ENCODE peak calls at places on chromosomes 2 and 18, in eight cellular contexts. G, R, P, H, F, O, N and A are unnamed samples.

GRCh38 chr18:56314396-56314795 is 324.0 kb downstream of the TXNL1 start:
- DNase-seq in G (no peak), R (no peak), P (no peak), H (no peak), F (no peak), O (peak; percentile 18), N (peak; percentile 36), A (peak; percentile 9)

GRCh38 chr18:32373995-32374394 is 96.7 kb downstream of the GAREM1 start:
- DNase-seq in G (no peak), R (peak; percentile 34), P (no peak), H (peak; percentile 53), F (peak; percentile 78), O (peak; percentile 52), N (peak; percentile 40), A (peak; percentile 63)

GRCh38 chr2:231575612-231576256 is 16.9 kb upstream of the TEX44 start:
- DNase-seq in G (no peak), R (no peak), P (no peak), H (no peak), F (no peak), O (no peak), N (no peak), A (no peak)

GRCh38 chr18:2893056-2893455 is 46.2 kb downstream of the EMILIN2 start:
- DNase-seq in G (no peak), R (no peak), P (no peak), H (no peak), F (no peak), O (no peak), N (no peak), A (no peak)

GRCh38 chr2:9087151-9087681 is 83.7 kb upstream of the MBOAT2 start:
- DNase-seq in G (no peak), R (no peak), P (no peak), H (no peak), F (no peak), O (peak; percentile 36), N (peak; percentile 34), A (peak; percentile 57)

GRCh38 chr2:72145658-72146329 is 1.9 kb downstream of the CYP26B1 start:
- DNase-seq in G (no peak), R (no peak), P (peak; percentile 34), H (no peak), F (no peak), O (no peak), N (peak; percentile 42), A (no peak)

GRCh38 chr2:60553992-60554648 is 666 bp upstream of the BCL11A start:
- DNase-seq in G (peak; percentile 61), R (peak; percentile 45), P (peak; percentile 80), H (no peak), F (no peak), O (no peak), N (peak; percentile 54), A (peak; percentile 35)

GRCh38 chr18:45107425-45107824 is 426.7 kb downstream of the SETBP1 start:
- DNase-seq in G (no peak), R (peak; percentile 62), P (no peak), H (no peak), F (no peak), O (peak; percentile 6), N (peak; percentile 95), A (peak; percentile 86)

GRCh38 chr2:37332560-37332959 is 7.9 kb upstream of the PRKD3 start:
- DNase-seq in G (no peak), R (no peak), P (no peak), H (no peak), F (no peak), O (no peak), N (no peak), A (no peak)

GRCh38 chr2:181189932-181190331 is 209.5 kb downstream of the UBE2E3 start:
- DNase-seq in G (no peak), R (peak; percentile 50), P (no peak), H (no peak), F (no peak), O (no peak), N (no peak), A (no peak)

GRCh38 chr2:112486895-112487294 is 4.9 kb downstream of the TTL start:
- DNase-seq in G (no peak), R (no peak), P (no peak), H (no peak), F (no peak), O (no peak), N (no peak), A (no peak)

GRCh38 chr18:54843302-54843701 is 15.0 kb downstream of the RAB27B start:
- DNase-seq in G (no peak), R (no peak), P (no peak), H (no peak), F (no peak), O (peak; percentile 31), N (peak; percentile 52), A (peak; percentile 12)

GRCh38 chr2:226208726-226209125 is 590.9 kb downstream of the IRS1 start:
- DNase-seq in G (no peak), R (peak; percentile 73), P (no peak), H (no peak), F (no peak), O (peak; percentile 68), N (peak; percentile 48), A (peak; percentile 59)
- H2AFZ ChIP-seq in G (no peak overlapping the region), R (peak overlapping the region; percentile 47), P (no peak overlapping the region), H (no peak overlapping the region), F (no peak overlapping the region), O (peak overlapping the region; percentile 35), N (peak overlapping the region; percentile 39), A (peak overlapping the region; percentile 8)

DNA sequence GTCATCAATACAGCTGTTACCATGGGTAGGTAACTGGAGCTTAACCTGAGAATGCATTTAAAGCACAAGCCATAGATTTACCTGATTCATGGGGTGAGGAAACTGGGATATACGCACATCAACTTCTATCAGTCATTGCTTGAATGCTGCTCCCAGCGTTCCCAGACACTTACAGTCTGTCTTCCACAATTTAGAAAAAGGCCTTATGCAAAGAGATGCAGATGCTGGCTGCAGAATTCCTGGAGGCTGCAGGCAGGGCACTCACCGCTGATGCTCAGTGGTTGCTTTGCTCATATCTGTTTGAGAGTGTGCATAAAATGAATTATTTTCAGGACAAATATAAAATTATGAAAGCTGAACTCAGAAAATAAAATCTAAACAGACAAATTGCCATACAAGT is 950.7 kb upstream of the PIK3C3 start:
- DNase-seq in G (no peak), R (no peak), P (peak; percentile 29), H (no peak), F (no peak), O (no peak), N (no peak), A (no peak)
- H2AFZ ChIP-seq in G (no peak overlapping the region), R (no peak overlapping the region), P (no peak overlapping the region), H (no peak overlapping the region), F (no peak overlapping the region), O (peak overlapping the region; percentile 68), N (no peak overlapping the region), A (no peak overlapping the region)

GRCh38 chr2:143398701-143399260 is 269.6 kb downstream of the ARHGAP15 start:
- DNase-seq in G (no peak), R (no peak), P (no peak), H (no peak), F (no peak), O (no peak), N (no peak), A (peak; percentile 11)

GRCh38 chr2:143392358-143392757 is 263.1 kb downstream of the ARHGAP15 start:
- DNase-seq in G (no peak), R (no peak), P (no peak), H (no peak), F (no peak), O (no peak), N (no peak), A (no peak)

GRCh38 chr2:143402462-143402861 is 273.2 kb downstream of the ARHGAP15 start:
- DNase-seq in G (no peak), R (no peak), P (no peak), H (no peak), F (no peak), O (no peak), N (no peak), A (no peak)

GRCh38 chr2:143399679-143400078 is 270.5 kb downstream of the ARHGAP15 start:
- DNase-seq in G (no peak), R (peak; percentile 10), P (no peak), H (no peak), F (no peak), O (peak; percentile 20), N (peak; percentile 32), A (no peak)

DNA sequence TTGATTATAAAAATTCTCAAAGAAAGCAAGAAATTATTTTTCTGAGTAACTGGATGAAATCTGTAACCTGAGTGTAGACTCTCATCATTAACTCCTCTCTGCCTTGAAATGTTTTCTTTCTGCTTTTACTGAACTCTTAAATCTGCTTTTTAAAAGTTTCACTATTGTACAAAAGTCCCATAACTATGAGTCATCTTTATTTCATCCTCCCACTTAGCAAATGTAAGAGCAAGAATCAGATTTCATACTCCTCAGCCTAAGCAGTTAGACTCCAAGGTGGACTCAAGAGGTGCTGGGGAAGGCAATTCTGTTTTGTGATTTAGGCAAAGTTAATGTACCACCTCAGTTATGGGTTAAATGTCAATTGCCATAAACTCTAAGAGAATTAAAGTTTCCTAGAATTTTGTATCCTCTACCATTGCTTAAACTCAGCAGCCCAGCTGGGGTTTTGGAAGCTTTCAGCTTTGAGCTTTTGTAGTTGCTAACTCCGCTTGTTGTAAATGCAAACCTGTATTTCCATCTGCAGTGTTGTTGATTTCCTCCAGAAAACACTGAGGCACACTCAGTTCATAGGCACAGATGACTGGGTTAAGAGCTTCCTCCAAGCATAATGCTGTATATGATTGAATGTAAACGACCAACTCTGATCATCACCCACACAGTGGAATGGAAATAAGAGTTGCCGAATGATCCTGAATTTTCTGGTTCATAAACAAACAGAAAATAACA is 268.8 kb downstream of the ARHGAP15 start:
- DNase-seq in G (no peak), R (peak; percentile 62), P (no peak), H (no peak), F (no peak), O (peak; percentile 73), N (peak; percentile 60), A (peak; percentile 66)
- H2AFZ ChIP-seq in G (no peak overlapping the region), R (peak overlapping the region; percentile 42), P (peak overlapping the region; percentile 17), H (no peak overlapping the region), F (no peak overlapping the region), O (peak overlapping the region; percentile 69), N (peak overlapping the region; percentile 12), A (peak overlapping the region; percentile 24)

DNA sequence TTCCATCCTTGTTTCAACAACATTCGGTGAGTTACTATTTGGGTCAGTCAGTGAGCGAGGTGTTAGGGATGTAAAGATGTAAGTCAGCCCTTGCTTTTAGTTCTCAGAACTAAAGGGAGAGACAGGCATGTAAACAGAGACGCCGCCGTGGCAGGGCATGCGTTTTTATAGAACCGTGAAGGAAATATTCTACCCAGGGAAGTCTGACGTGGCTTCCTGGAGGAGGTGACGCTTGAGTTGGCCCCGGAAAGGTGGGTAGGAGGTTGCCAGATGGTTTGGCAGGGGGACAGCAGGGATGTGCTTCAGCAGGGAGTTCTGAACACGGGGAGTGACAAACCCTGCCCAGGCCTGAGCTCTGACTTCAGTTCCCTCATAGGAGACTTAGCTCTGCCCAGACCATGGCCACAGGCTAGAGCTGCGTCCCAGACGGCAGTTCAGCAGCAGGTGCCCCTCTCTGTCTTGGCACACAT is 23.5 kb upstream of the RPL31 start:
- DNase-seq in G (no peak), R (no peak), P (no peak), H (no peak), F (no peak), O (peak; percentile 91), N (no peak), A (peak; percentile 68)
- H2AFZ ChIP-seq in G (no peak overlapping the region), R (no peak overlapping the region), P (no peak overlapping the region), H (no peak overlapping the region), F (no peak overlapping the region), O (peak overlapping the region; percentile 80), N (no peak overlapping the region), A (no peak overlapping the region)